ENCODE peak calls at places on chromosomes 13 and 19, in seven cellular contexts. L is thyroid gland, A is gastrocnemius medialis, N is Peyer's patch, G is fibroblast of lung, W is HCT116, J is small intestine. H is an unnamed sample.
A peak's percentile ranks its signal among the peaks of the same experiment; 100 is the strongest.

GRCh38 chr13:29884671-29885424 is 34.4 kb upstream of the UBL3 start:
- DNase-seq in N (no peak), J (no peak), W (no peak), A (no peak), G (peak; percentile 70), L (no peak), H (no peak)

GRCh38 chr13:70027551-70027950 is 80.1 kb upstream of the ATXN8OS start:
- DNase-seq in L (no peak), J (no peak), G (no peak), A (no peak), W (no peak), N (no peak), H (no peak)

GRCh38 chr13:109111141-109111540 is 481.7 kb downstream of the MYO16 start:
- DNase-seq in N (no peak), J (no peak), W (no peak), G (no peak), A (no peak), L (no peak), H (no peak)

GRCh38 chr13:94950303-94950702 is 238.0 kb upstream of the SOX21 start:
- DNase-seq in G (no peak), A (no peak), L (no peak), W (no peak), J (no peak), N (no peak), H (no peak)

GRCh38 chr19:3575260-3575741 is 2.6 kb downstream of the HMG20B start:
- DNase-seq in G (no peak), N (no peak), J (no peak), A (no peak), W (no peak), L (no peak), H (no peak)

GRCh38 chr19:41868120-41868988 is 8.3 kb downstream of the RPS19 start:
- DNase-seq in N (no peak), G (no peak), L (peak; percentile 88), J (peak; percentile 89), W (no peak), A (no peak), H (no peak)

GRCh38 chr13:29605860-29606526 is 10.5 kb upstream of the SLC7A1 start:
- DNase-seq in J (no peak), W (no peak), G (no peak), L (no peak), N (no peak), A (no peak), H (no peak)

GRCh38 chr13:111006508-111007031 is 91.7 kb upstream of the ANKRD10 start:
- DNase-seq in W (no peak), A (peak; percentile 64), L (peak; percentile 67), G (peak; percentile 94), N (peak; percentile 21), J (no peak), H (peak; percentile 81)

GRCh38 chr13:97809576-97809975 is 143.9 kb upstream of the IPO5 start:
- DNase-seq in J (no peak), W (no peak), A (no peak), G (peak; percentile 45), L (no peak), N (no peak), H (no peak)

GRCh38 chr13:30978981-30979956 is 46.8 kb downstream of the TEX26 start:
- DNase-seq in L (peak; percentile 5), G (no peak), W (peak; percentile 38), J (peak; percentile 21), N (no peak), A (no peak), H (no peak)

GRCh38 chr13:39540929-39541605 is 61.9 kb downstream of the LHFPL6 start:
- DNase-seq in N (no peak), A (no peak), G (no peak), J (no peak), W (no peak), L (no peak), H (no peak)

GRCh38 chr13:73792796-73793195 is 341.4 kb downstream of the KLF12 start:
- DNase-seq in N (no peak), W (no peak), A (no peak), L (no peak), G (no peak), J (no peak), H (no peak)

GRCh38 chr19:4868286-4868834 is 893 bp upstream of the PLIN3 start:
- DNase-seq in N (no peak), W (no peak), J (no peak), G (no peak), A (no peak), L (no peak), H (no peak)

GRCh38 chr19:15641901-15642491 is 1.3 kb downstream of the CYP4F3 start:
- DNase-seq in G (no peak), N (peak; percentile 30), J (peak; percentile 34), A (no peak), L (no peak), W (no peak), H (no peak)

GRCh38 chr13:99986751-99987150 is 5.2 kb downstream of the ZIC2 start:
- DNase-seq in W (no peak), L (no peak), A (no peak), G (no peak), J (no peak), N (no peak), H (no peak)

GRCh38 chr13:80664930-80665329 is 324.0 kb upstream of the SPRY2 start:
- DNase-seq in L (no peak), G (peak; percentile 3), J (no peak), W (no peak), N (no peak), A (no peak), H (no peak)

GRCh38 chr13:20960663-20961309 is 58.2 kb upstream of the XPO4 start:
- DNase-seq in W (no peak), N (no peak), L (no peak), J (peak; percentile 20), A (peak; percentile 24), G (no peak), H (no peak)

GRCh38 chr13:46373623-46374022 is 13.4 kb downstream of the RUBCNL start:
- DNase-seq in L (no peak), W (no peak), A (no peak), N (no peak), G (no peak), J (peak; percentile 77), H (no peak)

GRCh38 chr19:58279042-58279924 is 528 bp downstream of the ZNF8 start:
- DNase-seq in N (peak; percentile 46), A (peak; percentile 12), L (peak; percentile 67), J (peak; percentile 75), W (no peak), G (peak; percentile 78), H (peak; percentile 70)

GRCh38 chr19:8592231-8593009 is 15.2 kb upstream of the MYO1F start:
- DNase-seq in L (peak; percentile 74), G (peak; percentile 92), J (peak; percentile 50), W (no peak), A (peak; percentile 73), N (peak; percentile 93), H (peak; percentile 95)

GRCh38 chr13:19742651-19743050 is 40.1 kb downstream of the PSPC1 start:
- DNase-seq in J (no peak), W (no peak), G (no peak), A (no peak), L (no peak), N (no peak), H (no peak)

GRCh38 chr13:97913206-97913605 is 40.3 kb upstream of the IPO5 start:
- DNase-seq in L (no peak), J (no peak), G (no peak), N (no peak), W (no peak), A (no peak), H (no peak)

GRCh38 chr13:105918842-105919741 is 616.4 kb downstream of the EFNB2 start:
- DNase-seq in L (no peak), A (no peak), W (peak; percentile 88), N (no peak), G (peak; percentile 83), J (peak; percentile 96), H (no peak)

DNA sequence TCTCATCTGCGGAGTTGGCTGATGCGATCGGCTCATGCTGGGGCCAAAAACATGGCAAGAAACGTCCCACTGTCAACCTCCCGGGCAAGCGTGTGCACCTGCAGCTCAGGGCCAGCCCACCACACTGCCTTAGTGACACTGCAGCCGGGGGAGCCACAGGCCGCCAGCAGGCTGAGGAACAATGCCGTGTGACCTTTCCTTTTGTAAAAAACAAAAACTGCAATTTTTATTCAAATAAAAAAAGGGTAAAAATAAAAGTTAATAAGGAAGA is 18.8 kb upstream of the TMEM255B start:
- DNase-seq in N (no peak), A (no peak), G (no peak), J (no peak), L (no peak), W (no peak), H (no peak)
- H3K4me1 ChIP-seq in N (peaks cover 15% of the 10 kb centered on the region), A (no peaks in the 10 kb centered on the region), G (no peaks in the 10 kb centered on the region), J (no peaks in the 10 kb centered on the region), L (no peaks in the 10 kb centered on the region), W (peaks cover 14% of the 10 kb centered on the region), H (no peaks in the 10 kb centered on the region)

GRCh38 chr19:639251-640155 is at the start of gene FGF22:
- DNase-seq in L (peak; percentile 86), W (peak; percentile 68), G (peak; percentile 81), A (peak; percentile 89), J (peak; percentile 93), N (peak; percentile 95), H (peak; percentile 95)
- H3K4me1 ChIP-seq in L (peaks cover 11% of the 10 kb centered on the region), W (peaks cover 18% of the 10 kb centered on the region), G (peaks cover 4% of the 10 kb centered on the region), A (peaks cover 10% of the 10 kb centered on the region), J (peaks cover 6% of the 10 kb centered on the region), N (peaks cover 21% of the 10 kb centered on the region), H (peaks cover 9% of the 10 kb centered on the region)

DNA sequence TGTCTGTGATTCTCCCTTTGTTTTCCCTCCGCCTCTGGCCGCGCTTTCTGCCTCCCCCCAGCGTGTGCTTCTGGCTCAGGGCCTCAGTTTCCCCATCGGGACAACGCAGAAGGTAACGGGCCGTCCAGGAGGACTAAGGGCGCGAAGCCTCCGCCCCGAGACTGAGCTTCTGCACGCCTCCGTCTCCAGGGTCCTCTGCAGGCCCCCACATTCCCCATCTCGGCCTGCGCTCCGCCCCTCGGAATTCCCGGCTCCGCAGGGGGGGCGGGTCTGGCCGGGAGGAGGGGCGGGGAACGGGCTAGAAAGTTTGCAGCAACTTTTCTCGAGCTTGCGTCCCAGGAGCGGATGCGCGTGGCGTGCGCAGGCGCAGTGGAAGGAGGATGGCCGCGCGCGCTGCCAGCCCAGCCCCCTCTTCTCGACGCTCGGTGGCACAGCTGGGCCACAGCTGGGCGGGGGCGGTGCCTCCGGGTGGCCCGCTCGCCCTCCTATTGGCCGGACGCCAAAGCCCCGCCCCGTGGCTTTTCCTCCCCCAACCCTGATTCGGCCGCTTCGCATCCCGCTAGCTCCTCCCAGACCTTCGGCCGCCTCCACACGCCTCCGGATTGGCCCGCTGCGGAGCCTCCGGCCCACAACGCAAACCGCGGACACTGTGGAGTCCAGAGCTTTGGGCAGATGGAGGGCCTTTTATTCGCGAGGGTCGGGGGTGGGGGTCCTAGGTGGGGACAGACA is at the start of gene SIX5:
- DNase-seq in N (peak; percentile 94), W (peak; percentile 93), J (peak; percentile 97), A (peak; percentile 97), G (peak; percentile 96), L (peak; percentile 98), H (peak; percentile 99)
- H3K4me1 ChIP-seq in N (peaks cover 15% of the 10 kb centered on the region), W (peaks cover 48% of the 10 kb centered on the region), J (peaks cover 3% of the 10 kb centered on the region), A (peaks cover 42% of the 10 kb centered on the region), G (peaks cover 24% of the 10 kb centered on the region), L (peaks cover 26% of the 10 kb centered on the region), H (peaks cover 38% of the 10 kb centered on the region)

DNA sequence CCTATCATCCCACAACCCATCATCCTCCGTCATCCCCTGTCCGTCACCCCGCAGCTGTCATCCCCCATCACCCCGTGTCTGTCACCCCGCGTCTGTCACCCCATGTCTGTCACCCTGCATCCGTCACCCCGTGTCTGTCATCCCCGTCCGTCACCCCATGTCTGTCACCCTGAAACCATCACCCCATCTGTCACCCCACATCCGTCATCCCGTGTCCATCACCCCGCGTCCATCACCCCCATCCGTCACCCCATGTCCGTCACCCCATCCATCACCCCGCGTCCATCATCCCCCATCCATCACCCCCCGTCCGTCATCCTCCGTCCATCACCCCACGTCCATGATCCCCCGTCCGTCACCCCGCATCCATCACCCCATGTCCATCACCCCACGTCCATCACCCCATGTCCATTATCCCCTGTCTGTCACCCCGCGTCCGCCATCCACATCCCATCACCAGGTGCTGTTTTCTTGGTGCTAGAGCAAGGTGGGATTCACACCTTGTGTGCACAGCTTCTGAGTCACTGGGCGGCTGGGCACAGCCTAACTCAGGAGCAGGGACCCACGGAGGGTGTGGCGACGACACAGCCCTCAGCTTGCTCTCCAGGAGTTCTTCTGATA is 24.2 kb downstream of the RASA3 start:
- DNase-seq in W (no peak), G (no peak), L (no peak), N (no peak), A (peak; percentile 1), J (no peak), H (peak; percentile 6)
- H3K4me1 ChIP-seq in W (no peaks in the 10 kb centered on the region), G (peaks cover 64% of the 10 kb centered on the region), L (peaks cover 5% of the 10 kb centered on the region), N (peaks cover 18% of the 10 kb centered on the region), A (peaks cover 75% of the 10 kb centered on the region), J (no peaks in the 10 kb centered on the region), H (peaks cover 70% of the 10 kb centered on the region)